ENCODE peak calls at places on chromosomes 6 and 20, in four cellular contexts. C is AG10803, K is NCI-H2171 treated with DMSO at 0.1 percent for 48 hours, R is NCI-H1417. S is an unnamed sample.

GRCh38 chr6:155444952-155445903 is 10.4 kb downstream of the NOX3 start:
- DNase-seq in R (no peak), K (no peak), C (no peak), S (no peak)

GRCh38 chr6:9204171-9204570 is 768.8 kb upstream of the SLC35B3 start:
- DNase-seq in K (no peak), C (peak; percentile 27), R (no peak), S (no peak)

GRCh38 chr6:38141716-38142115 is 322.2 kb downstream of the ZFAND3 start:
- DNase-seq in K (no peak), R (no peak), C (no peak), S (no peak)

GRCh38 chr20:23663180-23663579 is 25.4 kb upstream of the CST3 start:
- DNase-seq in K (no peak), R (no peak), C (no peak), S (no peak)

GRCh38 chr6:149929422-149929821 is 6.5 kb upstream of the RAET1G start:
- DNase-seq in R (no peak), K (no peak), C (no peak), S (peak; percentile 7)

GRCh38 chr20:17659801-17660200 is 22.2 kb downstream of the RRBP1 start:
- DNase-seq in K (no peak), R (no peak), C (no peak), S (no peak)

GRCh38 chr6:155541976-155542375 is 86.3 kb upstream of the NOX3 start:
- DNase-seq in C (no peak), K (peak; percentile 97), R (no peak), S (peak; percentile 83)

GRCh38 chr6:70686548-70687133 is 19.0 kb downstream of the SMAP1 start:
- DNase-seq in R (no peak), K (peak; percentile 49), C (peak; percentile 49), S (peak; percentile 59)

GRCh38 chr20:32356935-32357868 is 929 bp upstream of the ASXL1 start:
- DNase-seq in K (no peak), R (peak; percentile 16), C (peak; percentile 31), S (peak; percentile 84)

GRCh38 chr6:101716810-101717209 is 323.3 kb downstream of the GRIK2 start:
- DNase-seq in K (no peak), R (no peak), C (no peak), S (peak; percentile 97)

S was measured in NCI-H69.